ENCODE peak calls at places on chromosomes 12 and 14, in six cellular contexts. T, L, U, X, Z and N are unnamed samples.

GRCh38 chr12:51085757-51086156 is 2.4 kb upstream of the CSRNP2 start:
- DNase-seq in T (no peak), L (no peak), U (no peak), X (no peak), Z (no peak), N (no peak)

GRCh38 chr12:3441435-3441834 is 49.6 kb upstream of the PRMT8 start:
- DNase-seq in T (no peak), L (no peak), U (no peak), X (no peak), Z (no peak), N (no peak)

GRCh38 chr12:112344220-112344619 is 38.0 kb downstream of the HECTD4 start:
- DNase-seq in T (no peak), L (no peak), U (no peak), X (no peak), Z (no peak), N (no peak)

GRCh38 chr14:50772361-50772760 is 58.6 kb downstream of the NIN start:
- DNase-seq in T (no peak), L (no peak), U (no peak), X (peak), Z (no peak), N (no peak)

GRCh38 chr12:112900298-112901145 is 6.2 kb upstream of the OAS1 start:
- DNase-seq in T (peak), L (peak), U (peak), X (peak), Z (peak), N (no peak)

GRCh38 chr12:113398346-113399290 is 5.1 kb downstream of the SDS start:
- DNase-seq in T (no peak), L (no peak), U (no peak), X (no peak), Z (no peak), N (no peak)

GRCh38 chr14:81427348-81428058 is 27.4 kb upstream of the STON2 start:
- DNase-seq in T (no peak), L (peak), U (no peak), X (no peak), Z (no peak), N (no peak)

GRCh38 chr14:59275668-59276067 is 87.2 kb downstream of the DAAM1 start:
- DNase-seq in T (no peak), L (no peak), U (no peak), X (peak), Z (peak), N (no peak)

GRCh38 chr12:77746108-77746507 is 84.6 kb upstream of the NAV3 start:
- DNase-seq in T (no peak), L (peak), U (no peak), X (peak), Z (peak), N (no peak)

GRCh38 chr14:106459971-106460730 is 933.8 kb downstream of the TMEM121 start:
- DNase-seq in T (no peak), L (no peak), U (peak), X (no peak), Z (peak), N (peak)

GRCh38 chr14:37580146-37580545 is 14.9 kb downstream of the FOXA1 start:
- DNase-seq in T (no peak), L (no peak), U (no peak), X (no peak), Z (no peak), N (no peak)

GRCh38 chr14:49249022-49249421 is 337.2 kb downstream of the RPS29 start:
- DNase-seq in T (no peak), L (peak), U (no peak), X (peak), Z (no peak), N (no peak)

GRCh38 chr12:62751844-62752155 is 183.2 kb downstream of the PPM1H start:
- DNase-seq in T (no peak), L (no peak), U (no peak), X (no peak), Z (no peak), N (no peak)

GRCh38 chr14:102749833-102750775 is 27.1 kb upstream of the TRAF3 start:
- DNase-seq in T (no peak), L (peak), U (no peak), X (peak), Z (no peak), N (no peak)

GRCh38 chr14:64729386-64730060 is 25.3 kb downstream of the PLEKHG3 start:
- DNase-seq in T (no peak), L (no peak), U (no peak), X (no peak), Z (no peak), N (peak)

GRCh38 chr12:52032431-52032796 is 18.8 kb upstream of the NR4A1 start:
- DNase-seq in T (peak), L (peak), U (no peak), X (peak), Z (no peak), N (peak)

GRCh38 chr12:64320611-64321010 is 69.9 kb downstream of the C12orf56 start:
- DNase-seq in T (no peak), L (no peak), U (peak), X (no peak), Z (no peak), N (no peak)

GRCh38 chr12:47067176-47067575 is 12.2 kb upstream of the PCED1B start:
- DNase-seq in T (no peak), L (no peak), U (no peak), X (no peak), Z (no peak), N (no peak)

GRCh38 chr12:49838973-49839633 is 3.8 kb downstream of the BCDIN3D start:
- DNase-seq in T (no peak), L (peak), U (peak), X (peak), Z (no peak), N (no peak)

GRCh38 chr14:76497550-76498484 is 121.9 kb downstream of the ESRRB start:
- DNase-seq in T (no peak), L (no peak), U (peak), X (no peak), Z (no peak), N (no peak)

GRCh38 chr12:106646472-106646871 is 63.7 kb downstream of the RFX4 start:
- DNase-seq in T (no peak), L (no peak), U (no peak), X (no peak), Z (no peak), N (no peak)

GRCh38 chr14:99570542-99571302 is 33.3 kb downstream of the CCDC85C start:
- DNase-seq in T (no peak), L (no peak), U (peak), X (no peak), Z (no peak), N (no peak)